ENCODE peak calls at places on chromosome 12, in seven cellular contexts. One of them, this sample, is unnamed. For H3K4me1, the result is how much of the 10 kb centered on the place peaks cover.

GRCh38 chr12:116398193-116398592 is 120.7 kb upstream of the MED13L start:
- DNase-seq in OCI-LY7: no peak
- DNase-seq in adrenal gland: no peak
- DNase-seq in SJCRH30: no peak
- DNase-seq in A549: no peak
- DNase-seq in Peyer's patch: no peak
- DNase-seq in pancreas: no peak
- DNase-seq in this sample: no peak

GRCh38 chr12:115260807-115261161 is 576.8 kb upstream of the TBX3 start:
- DNase-seq in adrenal gland: no peak
- DNase-seq in A549: no peak
- DNase-seq in Peyer's patch: no peak
- DNase-seq in OCI-LY7: no peak
- DNase-seq in SJCRH30: no peak
- DNase-seq in pancreas: no peak
- DNase-seq in this sample: no peak

GRCh38 chr12:7369274-7369729 is 65.4 kb downstream of the ACSM4 start:
- DNase-seq in A549: no peak
- DNase-seq in OCI-LY7: no peak
- DNase-seq in Peyer's patch: no peak
- DNase-seq in pancreas: no peak
- DNase-seq in adrenal gland: no peak
- DNase-seq in SJCRH30: peak
- DNase-seq in this sample: no peak

GRCh38 chr12:108573310-108573709 is 10.9 kb downstream of the ISCU start:
- DNase-seq in SJCRH30: no peak
- DNase-seq in A549: no peak
- DNase-seq in Peyer's patch: no peak
- DNase-seq in adrenal gland: no peak
- DNase-seq in pancreas: no peak
- DNase-seq in OCI-LY7: no peak
- DNase-seq in this sample: no peak

GRCh38 chr12:131621701-131622421 is 89.0 kb upstream of the SFSWAP start:
- DNase-seq in OCI-LY7: no peak
- DNase-seq in pancreas: no peak
- DNase-seq in adrenal gland: no peak
- DNase-seq in SJCRH30: peak
- DNase-seq in Peyer's patch: no peak
- DNase-seq in A549: no peak
- DNase-seq in this sample: no peak

GRCh38 chr12:85805654-85806053 is 30.6 kb downstream of the RASSF9 start:
- DNase-seq in pancreas: no peak
- DNase-seq in SJCRH30: no peak
- DNase-seq in adrenal gland: no peak
- DNase-seq in OCI-LY7: no peak
- DNase-seq in Peyer's patch: no peak
- DNase-seq in A549: no peak
- DNase-seq in this sample: no peak

GRCh38 chr12:65741662-65742480 is 82.4 kb upstream of the HMGA2 start:
- DNase-seq in pancreas: no peak
- DNase-seq in adrenal gland: no peak
- DNase-seq in A549: peak
- DNase-seq in OCI-LY7: no peak
- DNase-seq in SJCRH30: peak
- DNase-seq in Peyer's patch: no peak
- DNase-seq in this sample: no peak

GRCh38 chr12:31855427-31855826 is 103.8 kb upstream of the RESF1 start:
- DNase-seq in adrenal gland: no peak
- DNase-seq in pancreas: no peak
- DNase-seq in OCI-LY7: no peak
- DNase-seq in A549: no peak
- DNase-seq in SJCRH30: no peak
- DNase-seq in Peyer's patch: no peak
- DNase-seq in this sample: no peak

GRCh38 chr12:13234045-13234641 is 37.6 kb downstream of the EMP1 start:
- DNase-seq in OCI-LY7: peak
- DNase-seq in pancreas: peak
- DNase-seq in Peyer's patch: peak
- DNase-seq in SJCRH30: peak
- DNase-seq in A549: peak
- DNase-seq in adrenal gland: peak
- DNase-seq in this sample: peak

GRCh38 chr12:52142431-52142830 is 49.4 kb downstream of the KRT80 start:
- DNase-seq in pancreas: no peak
- DNase-seq in OCI-LY7: no peak
- DNase-seq in Peyer's patch: no peak
- DNase-seq in SJCRH30: no peak
- DNase-seq in A549: no peak
- DNase-seq in adrenal gland: no peak
- DNase-seq in this sample: no peak

GRCh38 chr12:109130755-109131521 is 14.6 kb downstream of the ACACB start:
- DNase-seq in adrenal gland: peak
- DNase-seq in Peyer's patch: no peak
- DNase-seq in OCI-LY7: peak
- DNase-seq in A549: no peak
- DNase-seq in SJCRH30: peak
- DNase-seq in pancreas: peak
- DNase-seq in this sample: no peak

GRCh38 chr12:102163383-102163782 is 34.2 kb downstream of the PMCH start:
- DNase-seq in SJCRH30: no peak
- DNase-seq in OCI-LY7: no peak
- DNase-seq in A549: no peak
- DNase-seq in adrenal gland: no peak
- DNase-seq in Peyer's patch: no peak
- DNase-seq in pancreas: no peak
- DNase-seq in this sample: no peak
- H3K27ac ChIP-seq in SJCRH30: no peak
- H3K27ac ChIP-seq in OCI-LY7: no peak
- H3K27ac ChIP-seq in A549: no peak
- H3K27ac ChIP-seq in adrenal gland: no peak
- H3K27ac ChIP-seq in Peyer's patch: no peak
- H3K27ac ChIP-seq in pancreas: no peak
- H3K27ac ChIP-seq in this sample: no peak

GRCh38 chr12:43004908-43005307 is 415.4 kb upstream of the PRICKLE1 start:
- DNase-seq in pancreas: no peak
- DNase-seq in OCI-LY7: no peak
- DNase-seq in SJCRH30: no peak
- DNase-seq in Peyer's patch: no peak
- DNase-seq in A549: no peak
- DNase-seq in adrenal gland: no peak
- DNase-seq in this sample: no peak

GRCh38 chr12:43011383-43011926 is 421.9 kb upstream of the PRICKLE1 start:
- DNase-seq in Peyer's patch: no peak
- DNase-seq in OCI-LY7: no peak
- DNase-seq in adrenal gland: no peak
- DNase-seq in A549: no peak
- DNase-seq in pancreas: no peak
- DNase-seq in SJCRH30: no peak
- DNase-seq in this sample: no peak

GRCh38 chr12:43009866-43010265 is 420.3 kb upstream of the PRICKLE1 start:
- DNase-seq in Peyer's patch: no peak
- DNase-seq in SJCRH30: no peak
- DNase-seq in pancreas: no peak
- DNase-seq in OCI-LY7: no peak
- DNase-seq in A549: no peak
- DNase-seq in adrenal gland: no peak
- DNase-seq in this sample: no peak

GRCh38 chr12:43015090-43015737 is 425.7 kb upstream of the PRICKLE1 start:
- DNase-seq in A549: no peak
- DNase-seq in SJCRH30: no peak
- DNase-seq in adrenal gland: no peak
- DNase-seq in OCI-LY7: no peak
- DNase-seq in pancreas: no peak
- DNase-seq in Peyer's patch: no peak
- DNase-seq in this sample: no peak

DNA sequence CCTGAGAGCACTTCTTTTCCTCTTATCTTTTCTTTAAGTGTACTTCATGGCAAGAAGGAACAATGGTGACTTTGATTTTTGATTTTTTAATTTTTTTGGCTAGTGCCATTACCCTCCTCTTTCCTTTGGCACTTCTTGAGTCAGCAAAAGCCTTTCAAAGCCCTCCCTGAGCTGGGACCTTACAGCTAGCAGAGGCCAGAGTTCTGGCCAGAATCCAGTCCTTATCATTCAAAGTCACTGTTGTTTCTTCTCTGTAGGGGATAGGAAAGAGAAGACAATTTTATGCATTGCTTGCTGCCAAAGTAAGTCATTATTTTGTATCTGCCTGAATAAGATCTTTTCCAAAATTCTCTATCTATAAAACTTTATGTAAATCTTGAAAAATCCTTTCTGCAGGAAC is 419.8 kb upstream of the PRICKLE1 start:
- DNase-seq in SJCRH30: no peak
- DNase-seq in A549: no peak
- DNase-seq in adrenal gland: no peak
- DNase-seq in OCI-LY7: no peak
- DNase-seq in pancreas: no peak
- DNase-seq in Peyer's patch: no peak
- DNase-seq in this sample: no peak
- H3K4me3 ChIP-seq in SJCRH30: no peak
- H3K4me3 ChIP-seq in A549: no peak
- H3K4me3 ChIP-seq in adrenal gland: no peak
- H3K4me3 ChIP-seq in OCI-LY7: no peak
- H3K4me3 ChIP-seq in pancreas: no peak
- H3K4me3 ChIP-seq in Peyer's patch: no peak
- H3K4me3 ChIP-seq in this sample: no peak

DNA sequence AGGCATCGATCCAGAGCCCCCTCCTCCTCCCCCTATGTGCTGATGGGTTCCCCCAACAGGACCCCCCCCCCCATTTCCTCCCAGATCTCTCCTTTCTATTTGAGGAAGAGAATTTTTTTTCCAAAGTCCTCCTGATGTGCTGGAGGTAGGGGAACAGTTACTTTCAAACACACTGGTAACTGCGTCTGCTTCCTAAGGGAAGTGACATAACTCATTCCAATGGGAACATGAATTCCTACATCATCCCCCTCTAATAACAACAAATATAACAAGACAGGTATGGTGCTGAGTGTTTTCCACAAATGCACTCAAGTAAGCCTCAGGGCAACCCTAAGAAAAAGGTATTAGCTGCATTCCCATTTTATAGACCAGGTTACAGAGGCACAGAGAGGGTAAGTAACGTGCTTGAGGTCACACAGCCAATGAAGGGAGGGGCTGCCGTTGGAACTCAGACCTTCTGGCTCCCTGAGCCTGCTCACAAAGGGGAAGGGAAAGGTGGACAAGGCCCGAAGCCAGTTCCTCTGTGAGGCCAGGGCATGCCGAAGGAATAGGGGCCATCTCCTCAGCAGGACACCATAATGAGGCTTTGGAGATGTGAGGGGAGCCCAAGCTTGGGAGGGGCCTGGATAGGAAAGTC is 121.1 kb upstream of the NCOR2 start:
- DNase-seq in A549: no peak
- DNase-seq in Peyer's patch: no peak
- DNase-seq in OCI-LY7: no peak
- DNase-seq in SJCRH30: no peak
- DNase-seq in adrenal gland: no peak
- DNase-seq in pancreas: no peak
- DNase-seq in this sample: no peak
- H3K4me1 ChIP-seq in A549: under half
- H3K4me1 ChIP-seq in Peyer's patch: under half
- H3K4me1 ChIP-seq in OCI-LY7: under half
- H3K4me1 ChIP-seq in SJCRH30: under half
- H3K4me1 ChIP-seq in adrenal gland: under half
- H3K4me1 ChIP-seq in pancreas: under half
- H3K4me1 ChIP-seq in this sample: under half

DNA sequence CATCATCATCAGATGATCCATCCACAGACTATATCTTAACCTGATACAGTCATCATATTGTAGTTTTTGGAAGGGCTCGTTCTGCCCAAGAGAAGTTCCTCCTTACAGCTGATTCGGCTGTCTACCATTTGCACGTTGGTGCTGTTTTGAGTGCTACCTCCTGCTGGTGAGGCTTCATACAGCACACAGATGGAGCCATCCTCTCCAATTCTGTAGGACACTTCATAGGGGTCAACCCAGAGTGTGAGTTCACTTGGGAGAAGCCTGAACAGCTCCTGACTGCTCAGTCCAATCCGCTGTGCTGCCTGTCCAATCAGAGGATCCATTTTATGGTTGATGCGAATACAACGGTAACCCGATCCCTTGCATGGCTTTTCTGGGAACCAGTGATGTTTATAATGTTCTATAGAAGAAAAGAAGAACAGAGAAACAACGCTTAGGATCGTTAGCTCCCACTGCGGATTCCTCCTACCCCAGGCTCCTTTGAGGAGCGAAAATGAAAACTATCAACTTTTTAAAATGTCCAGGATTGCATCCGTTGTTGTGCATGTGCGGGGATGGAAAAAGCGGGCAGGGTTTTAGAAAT is 1.5 kb downstream of the BTG1 start:
- DNase-seq in A549: peak
- DNase-seq in adrenal gland: peak
- DNase-seq in SJCRH30: peak
- DNase-seq in Peyer's patch: peak
- DNase-seq in OCI-LY7: peak
- DNase-seq in pancreas: peak
- DNase-seq in this sample: peak
- H3K27ac ChIP-seq in A549: peak
- H3K27ac ChIP-seq in adrenal gland: peak
- H3K27ac ChIP-seq in SJCRH30: peak
- H3K27ac ChIP-seq in Peyer's patch: peak
- H3K27ac ChIP-seq in OCI-LY7: peak
- H3K27ac ChIP-seq in pancreas: peak
- H3K27ac ChIP-seq in this sample: peak

DNA sequence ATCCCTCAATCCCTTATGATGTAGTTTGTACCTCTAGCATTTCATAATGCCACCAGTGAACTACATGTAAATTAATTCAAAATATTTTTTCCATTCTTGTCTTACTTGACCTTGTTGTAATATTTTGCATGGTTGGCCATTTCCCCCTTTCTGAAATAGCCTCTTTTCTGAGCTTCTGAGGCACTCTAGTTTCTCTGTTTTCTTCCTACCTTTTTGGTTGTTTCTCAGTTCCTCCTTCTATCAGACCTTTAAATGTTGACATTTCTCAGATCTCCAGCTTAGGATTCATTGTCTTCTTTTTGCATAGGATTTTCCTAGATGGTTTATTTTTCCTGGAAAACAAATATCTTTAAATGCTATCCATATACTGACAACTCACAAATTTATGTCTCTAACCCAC is 9.8 kb upstream of the RMST start:
- DNase-seq in SJCRH30: no peak
- DNase-seq in pancreas: no peak
- DNase-seq in A549: no peak
- DNase-seq in Peyer's patch: no peak
- DNase-seq in OCI-LY7: no peak
- DNase-seq in adrenal gland: no peak
- DNase-seq in this sample: no peak
- H3K4me3 ChIP-seq in SJCRH30: no peak
- H3K4me3 ChIP-seq in pancreas: no peak
- H3K4me3 ChIP-seq in A549: no peak
- H3K4me3 ChIP-seq in Peyer's patch: no peak
- H3K4me3 ChIP-seq in OCI-LY7: no peak
- H3K4me3 ChIP-seq in adrenal gland: no peak
- H3K4me3 ChIP-seq in this sample: no peak